ENCODE peak calls at places on chromosomes 11 and 22, in nine cellular contexts. Z, S, R, T, E, K, Q, C and D are unnamed samples.

GRCh38 chr22:39800790-39801540 is 92.6 kb downstream of the ENTHD1 start:
- DNase-seq in Z (no peak), S (no peak), R (no peak), T (no peak), E (peak; percentile 16), K (no peak), Q (no peak), C (no peak), D (no peak)

GRCh38 chr11:79383874-79384273 is 57.0 kb downstream of the TENM4 start:
- DNase-seq in Z (no peak), S (no peak), R (no peak), T (no peak), E (no peak), K (no peak), Q (no peak), C (no peak), D (no peak)

GRCh38 chr11:104126464-104126863 is 37.5 kb downstream of the PDGFD start:
- DNase-seq in Z (no peak), S (no peak), R (no peak), T (no peak), E (no peak), K (no peak), Q (no peak), C (no peak), D (no peak)

GRCh38 chr11:4551346-4551979 is 6.5 kb downstream of the OR52M1 start:
- DNase-seq in Z (no peak), S (no peak), R (peak; percentile 42), T (no peak), E (no peak), K (peak; percentile 30), Q (no peak), C (no peak), D (peak; percentile 25)

GRCh38 chr11:83035070-83035854 is 36.4 kb downstream of the RAB30 start:
- DNase-seq in Z (no peak), S (no peak), R (no peak), T (no peak), E (no peak), K (no peak), Q (peak; percentile 78), C (no peak), D (peak; percentile 12)

GRCh38 chr11:68418671-68419070 is 41.9 kb upstream of the PPP6R3 start:
- DNase-seq in Z (no peak), S (no peak), R (no peak), T (no peak), E (no peak), K (no peak), Q (no peak), C (no peak), D (no peak)

GRCh38 chr11:73734996-73735395 is 25.9 kb downstream of the RAB6A start:
- DNase-seq in Z (no peak), S (no peak), R (no peak), T (no peak), E (no peak), K (no peak), Q (no peak), C (no peak), D (no peak)

GRCh38 chr22:21632237-21632895 is at the start of gene CCDC116:
- DNase-seq in Z (peak; percentile 88), S (no peak), R (no peak), T (peak; percentile 74), E (no peak), K (peak; percentile 77), Q (no peak), C (peak; percentile 54), D (no peak)

GRCh38 chr22:48369789-48370507 is 1457.7 kb downstream of the BRD1 start:
- DNase-seq in Z (peak; percentile 10), S (no peak), R (no peak), T (no peak), E (peak; percentile 81), K (peak; percentile 84), Q (no peak), C (no peak), D (no peak)

GRCh38 chr11:75815345-75815983 is 454 bp downstream of the UVRAG start:
- DNase-seq in Z (peak; percentile 95), S (no peak), R (peak; percentile 33), T (peak; percentile 43), E (peak; percentile 75), K (peak; percentile 53), Q (peak; percentile 25), C (peak; percentile 52), D (no peak)

GRCh38 chr11:128359515-128359914 is 227.8 kb downstream of the ETS1 start:
- DNase-seq in Z (no peak), S (no peak), R (no peak), T (no peak), E (no peak), K (no peak), Q (peak; percentile 22), C (no peak), D (no peak)

GRCh38 chr11:45371251-45371749 is 85.2 kb upstream of the SYT13 start:
- DNase-seq in Z (no peak), S (no peak), R (peak; percentile 77), T (peak; percentile 49), E (peak; percentile 86), K (peak; percentile 95), Q (peak; percentile 58), C (peak; percentile 90), D (peak; percentile 66)

GRCh38 chr22:26642465-26643367 is 14.7 kb upstream of the MIAT start:
- DNase-seq in Z (peak; percentile 89), S (no peak), R (no peak), T (peak; percentile 76), E (no peak), K (peak; percentile 77), Q (no peak), C (no peak), D (no peak)

GRCh38 chr11:11836676-11837231 is 5.0 kb upstream of the USP47 start:
- DNase-seq in Z (no peak), S (no peak), R (no peak), T (no peak), E (no peak), K (no peak), Q (no peak), C (no peak), D (peak; percentile 20)

GRCh38 chr11:26243426-26243825 is 88.5 kb upstream of the ANO3 start:
- DNase-seq in Z (no peak), S (no peak), R (peak; percentile 35), T (no peak), E (no peak), K (no peak), Q (peak; percentile 28), C (no peak), D (no peak)
- TF ChIP-seq CTCF in Z (no peak), S (no peak), R (no peak), T (no peak), E (no peak), K (no peak), Q (no peak), C (no peak), D (no peak)

DNA sequence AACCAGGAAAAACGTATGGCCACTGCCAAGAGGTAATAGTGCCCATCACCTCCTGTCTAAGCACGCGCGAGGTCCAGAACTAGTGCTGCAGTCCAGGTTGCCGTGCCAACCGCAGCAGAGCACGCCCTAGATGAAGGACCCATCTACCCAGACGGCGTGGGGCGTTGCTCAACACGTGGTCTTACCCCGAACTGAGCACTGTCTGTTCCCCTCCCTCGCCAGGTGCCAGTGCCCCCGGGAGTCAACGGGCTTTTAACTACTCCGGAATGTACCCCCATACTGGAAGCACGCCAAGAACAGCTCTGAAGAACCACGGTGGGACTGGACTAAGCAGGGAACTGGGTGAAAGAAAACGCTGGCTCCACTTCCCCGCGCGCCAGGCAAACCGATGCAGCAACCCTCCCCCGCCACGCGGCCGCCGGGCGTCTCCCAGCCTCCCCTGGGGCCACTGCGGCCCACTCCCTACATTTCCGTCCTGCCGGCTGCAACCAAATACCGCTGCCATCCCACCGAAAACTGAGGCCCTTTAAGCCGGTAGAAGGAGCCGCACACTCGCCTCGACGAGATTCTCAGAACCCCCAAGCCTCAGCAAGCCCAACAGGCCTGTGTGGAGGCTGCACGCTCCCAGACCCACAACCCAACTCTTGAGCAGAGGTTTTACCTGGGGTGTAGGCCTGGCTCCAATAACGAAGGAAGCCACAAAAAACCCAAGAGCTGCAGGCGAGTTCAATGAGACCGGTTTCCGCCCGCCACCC is at the start of gene HSPA8:
- DNase-seq in Z (peak; percentile 94), S (peak; percentile 53), R (peak; percentile 48), T (peak; percentile 68), E (peak; percentile 71), K (peak; percentile 32), Q (peak; percentile 58), C (peak; percentile 61), D (peak; percentile 75)
- TF ChIP-seq CTCF in Z (no peak), S (no peak), R (no peak), T (no peak), E (no peak), K (no peak), Q (no peak), C (no peak), D (no peak)

DNA sequence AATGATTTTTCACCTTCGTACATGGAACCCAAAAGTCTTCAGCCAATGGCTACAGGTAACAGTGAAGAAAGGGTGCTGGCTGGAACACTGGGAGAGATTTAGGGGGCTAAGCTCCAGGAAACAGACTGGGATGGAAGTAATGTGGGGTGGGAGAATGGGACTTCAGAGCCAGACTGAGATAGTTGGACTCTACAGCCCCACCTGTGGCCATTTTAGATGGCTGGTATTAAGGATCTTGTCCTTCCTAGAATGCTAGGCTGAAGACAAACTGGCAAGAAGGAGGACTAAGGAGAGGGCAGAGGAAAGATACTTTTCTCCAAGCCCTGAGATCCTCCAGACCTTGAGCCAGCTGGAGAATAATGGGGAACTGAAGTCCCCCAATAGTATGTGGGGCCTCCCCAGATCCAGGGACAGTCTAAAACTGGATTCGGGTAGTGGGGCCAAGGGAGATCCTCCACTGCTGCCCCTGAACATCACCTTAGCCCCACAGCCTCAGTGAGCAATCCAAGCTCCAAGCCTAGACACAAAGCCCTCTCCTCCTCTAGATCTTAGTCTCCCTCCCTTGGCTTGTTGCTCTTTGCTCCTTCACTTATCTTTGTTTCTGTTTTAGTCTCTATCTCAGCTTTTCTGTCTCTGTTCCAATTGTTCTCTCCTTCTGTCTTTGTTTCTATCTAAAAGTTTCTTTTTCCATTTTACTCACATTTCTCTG is 16.1 kb upstream of the RRAS2 start:
- DNase-seq in Z (no peak), S (no peak), R (no peak), T (no peak), E (no peak), K (peak; percentile 55), Q (no peak), C (no peak), D (no peak)
- TF ChIP-seq CTCF in Z (no peak), S (no peak), R (peak; percentile 37), T (no peak), E (no peak), K (peak; percentile 61), Q (peak; percentile 23), C (peak; percentile 14), D (no peak)

GRCh38 chr11:33716236-33716635 is 15.6 kb upstream of the C11orf91 start:
- DNase-seq in Z (no peak), S (no peak), R (peak; percentile 65), T (no peak), E (no peak), K (no peak), Q (peak; percentile 63), C (no peak), D (peak; percentile 86)
- TF ChIP-seq CTCF in Z (peak; percentile 18), S (peak; percentile 15), R (peak; percentile 59), T (no peak), E (peak; percentile 40), K (peak; percentile 53), Q (peak; percentile 48), C (no peak), D (peak; percentile 45)

DNA sequence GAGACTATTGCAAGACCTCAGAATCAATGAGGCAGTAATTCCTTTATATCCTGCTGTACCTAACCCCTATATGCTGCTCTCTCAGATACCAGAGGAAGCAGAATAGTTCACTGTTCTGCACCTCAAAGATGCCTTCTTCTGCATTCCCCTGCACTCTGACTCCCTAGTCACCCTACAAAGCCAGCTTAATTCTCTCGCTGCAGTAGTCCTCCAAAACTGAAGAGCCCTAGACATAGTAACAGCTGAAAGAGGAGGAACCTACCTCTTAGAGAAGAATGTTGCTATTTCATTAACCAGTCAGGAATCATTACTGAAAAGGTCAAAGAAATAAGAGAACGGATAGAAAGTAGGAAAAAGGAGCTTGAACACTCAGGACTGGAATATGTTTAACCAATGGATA is 49.3 kb downstream of the PRSS23 start:
- DNase-seq in Z (no peak), S (no peak), R (no peak), T (no peak), E (no peak), K (no peak), Q (no peak), C (no peak), D (no peak)
- TF ChIP-seq CTCF in Z (no peak), S (no peak), R (no peak), T (no peak), E (no peak), K (no peak), Q (no peak), C (no peak), D (no peak)